ENCODE peak calls at places on chromosomes 7 and 10, in nine cellular contexts. G is GM12864, L is dorsolateral prefrontal cortex, J is A549, O is SK-N-SH, C is progenitor cell of endocrine pancreas, N is cardiac muscle cell, Q is Calu3, R is ovary. D is an unnamed sample.
A peak's percentile ranks its signal among the peaks of the same experiment; 100 is the strongest.

GRCh38 chr10:77289790-77290189 is 347.8 kb downstream of the KCNMA1 start:
- DNase-seq in Q (no peak), N (peak; percentile 51), C (no peak), O (peak; percentile 44), G (no peak), R (no peak), J (no peak), L (no peak), D (no peak)

GRCh38 chr10:92742331-92743228 is 52.8 kb downstream of the HHEX start:
- DNase-seq in G (peak; percentile 77), Q (no peak), O (no peak), N (no peak), J (no peak), L (no peak), C (no peak), R (no peak), D (no peak)

GRCh38 chr10:35607475-35608316 is 2.6 kb downstream of the GJD4 start:
- DNase-seq in G (no peak), J (no peak), O (peak; percentile 71), C (no peak), R (peak; percentile 36), N (no peak), L (no peak), Q (no peak), D (no peak)

GRCh38 chr7:2757361-2757903 is 69.4 kb downstream of the AMZ1 start:
- DNase-seq in C (no peak), Q (peak; percentile 66), G (no peak), R (peak; percentile 65), J (peak; percentile 17), O (peak; percentile 61), L (peak; percentile 74), N (no peak), D (no peak)

GRCh38 chr7:90910136-90910535 is 314.0 kb downstream of the CDK14 start:
- DNase-seq in Q (no peak), J (no peak), N (no peak), C (no peak), O (no peak), G (no peak), R (no peak), L (no peak), D (no peak)

GRCh38 chr7:96308253-96308949 is 13.5 kb downstream of the SLC25A13 start:
- DNase-seq in L (no peak), N (peak; percentile 40), O (no peak), Q (no peak), J (no peak), R (no peak), C (no peak), G (no peak), D (no peak)

GRCh38 chr10:131579251-131580071 is 267.9 kb upstream of the TCERG1L start:
- DNase-seq in R (no peak), L (peak; percentile 14), G (no peak), N (no peak), Q (no peak), J (no peak), C (no peak), O (no peak), D (no peak)

GRCh38 chr10:75654777-75655176 is 223.4 kb downstream of the LRMDA start:
- DNase-seq in J (no peak), G (no peak), N (no peak), R (no peak), L (no peak), O (no peak), C (no peak), Q (no peak), D (no peak)

GRCh38 chr10:73614711-73615110 is 23.6 kb upstream of the USP54 start:
- DNase-seq in G (no peak), Q (no peak), R (no peak), N (no peak), O (no peak), J (no peak), L (no peak), C (no peak), D (no peak)

GRCh38 chr10:26881600-26882331 is 21.0 kb upstream of the ABI1 start:
- DNase-seq in O (peak; percentile 58), Q (peak; percentile 14), C (no peak), L (no peak), R (no peak), J (peak; percentile 55), N (peak; percentile 70), G (no peak), D (no peak)

GRCh38 chr7:26688936-26689506 is 175.4 kb downstream of the SKAP2 start:
- DNase-seq in L (no peak), G (peak; percentile 31), N (no peak), C (no peak), Q (no peak), J (no peak), R (no peak), O (no peak), D (no peak)

GRCh38 chr7:98354511-98355249 is 46.2 kb downstream of the BAIAP2L1 start:
- DNase-seq in Q (peak; percentile 81), R (no peak), J (peak; percentile 69), N (no peak), L (no peak), O (no peak), C (no peak), G (no peak), D (no peak)

GRCh38 chr10:110535958-110536891 is 31.3 kb upstream of the SMC3 start:
- DNase-seq in J (no peak), R (no peak), N (no peak), O (no peak), C (no peak), Q (peak; percentile 33), G (peak; percentile 68), L (no peak), D (no peak)

GRCh38 chr10:17453377-17454091 is 861 bp downstream of the ST8SIA6 start:
- DNase-seq in N (peak; percentile 71), O (peak; percentile 68), C (peak; percentile 41), L (no peak), R (peak; percentile 53), Q (peak; percentile 47), J (peak; percentile 37), G (no peak), D (no peak)

GRCh38 chr10:112115781-112116385 is 67.7 kb downstream of the GPAM start:
- DNase-seq in O (peak; percentile 67), C (peak; percentile 34), L (no peak), R (no peak), J (peak; percentile 46), G (no peak), N (peak; percentile 55), Q (peak; percentile 54), D (no peak)

GRCh38 chr7:108196004-108196403 is 65.8 kb upstream of the LAMB4 start:
- DNase-seq in O (no peak), N (no peak), J (no peak), C (no peak), L (no peak), R (no peak), Q (no peak), G (no peak), D (no peak)
- TF ChIP-seq CTCF in O (no peak), N (no peak), J (no peak), C (no peak), L (no peak), R (no peak), Q (no peak), G (no peak), D (no peak)

GRCh38 chr10:108783897-108784296 is 1139.4 kb downstream of the XPNPEP1 start:
- DNase-seq in Q (peak; percentile 2), C (no peak), R (no peak), N (no peak), G (peak; percentile 38), O (peak; percentile 1), J (peak; percentile 2), L (no peak), D (no peak)

GRCh38 chr10:108775911-108776475 is 1147.3 kb downstream of the XPNPEP1 start:
- DNase-seq in C (no peak), N (no peak), J (no peak), L (no peak), G (no peak), R (no peak), Q (no peak), O (no peak), D (no peak)

GRCh38 chr10:108784534-108784933 is 1138.8 kb downstream of the XPNPEP1 start:
- DNase-seq in J (no peak), G (no peak), R (no peak), N (no peak), O (no peak), Q (no peak), C (no peak), L (no peak), D (no peak)

GRCh38 chr10:108782411-108782810 is 1140.9 kb downstream of the XPNPEP1 start:
- DNase-seq in O (no peak), L (no peak), Q (no peak), C (no peak), N (no peak), R (no peak), J (no peak), G (no peak), D (no peak)

GRCh38 chr10:108779501-108779900 is 1143.8 kb downstream of the XPNPEP1 start:
- DNase-seq in R (no peak), Q (no peak), N (no peak), J (no peak), O (no peak), C (no peak), G (no peak), L (no peak), D (no peak)
- TF ChIP-seq CTCF in R (no peak), Q (no peak), N (no peak), J (no peak), O (no peak), C (no peak), G (no peak), L (no peak), D (no peak)

DNA sequence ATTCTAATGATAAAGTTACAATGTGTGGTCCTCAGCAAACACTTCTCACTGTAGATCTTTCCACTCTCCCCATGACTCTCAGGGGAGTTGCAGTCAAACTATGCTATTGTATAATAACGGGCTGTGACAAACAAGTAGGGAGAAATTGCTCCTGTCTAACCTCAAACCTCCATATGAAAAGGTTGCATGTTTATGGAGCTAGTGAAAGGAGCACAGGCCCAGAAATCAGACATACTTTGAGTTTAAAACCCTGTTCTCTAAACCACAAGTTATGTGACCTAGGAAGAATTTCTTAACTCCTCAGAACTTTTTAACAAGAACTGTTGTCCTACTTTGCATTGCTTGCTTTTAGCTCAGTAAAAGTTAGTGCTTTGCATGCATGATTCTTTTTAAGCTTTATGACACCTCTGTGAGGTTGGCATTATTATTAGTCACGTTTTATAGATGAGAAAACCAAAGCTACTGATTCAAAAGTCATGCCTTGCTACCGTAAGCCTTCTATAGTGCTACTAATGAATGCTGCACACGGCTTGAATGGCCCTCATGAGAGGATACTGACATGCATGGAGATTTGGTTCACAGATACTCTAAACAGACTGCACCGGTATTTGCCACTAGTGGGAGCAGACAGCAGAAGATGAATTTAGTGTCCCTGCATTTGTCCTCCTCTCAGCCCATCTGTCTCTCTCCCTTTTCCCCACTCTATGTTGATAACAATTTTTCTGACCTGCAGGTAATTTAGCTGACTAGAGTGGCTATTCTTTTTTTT is 129.5 kb upstream of the PCGF5 start:
- DNase-seq in C (no peak), J (no peak), R (no peak), Q (no peak), L (no peak), N (no peak), O (peak; percentile 33), G (peak; percentile 7), D (no peak)
- TF ChIP-seq CTCF in C (no peak), J (no peak), R (no peak), Q (no peak), L (no peak), N (peak; percentile 19), O (peak; percentile 19), G (peak; percentile 45), D (peak; percentile 40)

DNA sequence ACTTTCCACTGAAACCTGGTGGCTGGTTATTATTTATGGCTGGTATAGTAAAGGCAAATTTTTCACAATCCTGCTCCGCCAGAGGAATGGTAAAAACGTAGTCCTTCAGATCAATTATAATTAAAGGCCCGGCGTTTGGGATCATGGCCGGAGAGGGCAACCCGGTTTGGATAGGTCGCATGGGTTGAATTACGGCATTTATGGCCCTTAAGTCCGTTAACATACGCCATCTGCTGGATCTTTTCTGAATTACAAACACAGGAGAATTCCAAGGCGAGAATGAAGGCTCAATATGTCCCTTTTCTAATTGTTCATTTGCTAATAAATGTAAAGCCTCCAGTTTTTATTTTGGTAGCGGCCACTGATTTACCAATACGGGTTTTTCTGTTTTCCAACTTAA is 11.3 kb upstream of the TAS2R3 start:
- DNase-seq in C (no peak), R (no peak), J (no peak), G (no peak), L (no peak), N (peak; percentile 2), Q (no peak), O (no peak), D (no peak)
- TF ChIP-seq CTCF in C (peak; percentile 44), R (no peak), J (no peak), G (peak; percentile 28), L (peak; percentile 16), N (no peak), Q (no peak), O (peak; percentile 59), D (peak; percentile 24)